ENCODE peak calls at places on chromosomes 12 and 14, in five cellular contexts. J is psoas muscle; B is gastrocnemius medialis; T is stromal cell of bone marrow; C is stimulated activated CD4-positive, alpha-beta T cell treated with anti-CD3 and anti-CD28 coated beads, TNF-alpha, amount 100 ng/mL, for 1 hour. P is an unnamed sample.

GRCh38 chr14:73245401-73246325 is 8.4 kb downstream of the PAPLN start:
- DNase-seq in J (peak; percentile 71), C (peak; percentile 18), T (no peak), B (no peak), P (peak; percentile 72)

GRCh38 chr12:27337376-27337775 is 4.7 kb downstream of the BMAL2 start:
- DNase-seq in B (no peak), J (no peak), C (no peak), T (no peak), P (no peak)

GRCh38 chr14:100488057-100488456 is 99.2 kb downstream of the BEGAIN start:
- DNase-seq in C (no peak), J (no peak), T (no peak), B (no peak), P (no peak)

GRCh38 chr12:115354007-115354452 is 670.1 kb upstream of the TBX3 start:
- DNase-seq in J (peak; percentile 66), C (no peak), B (peak; percentile 32), T (peak; percentile 98), P (peak; percentile 70)

GRCh38 chr12:57521475-57522018 is 1.1 kb upstream of the MBD6 start:
- DNase-seq in T (no peak), J (peak; percentile 69), B (no peak), C (no peak), P (peak; percentile 54)

GRCh38 chr14:105005929-105006830 is 14.7 kb downstream of the CDCA4 start:
- DNase-seq in C (no peak), B (no peak), J (no peak), T (no peak), P (no peak)

GRCh38 chr14:43539210-43539609 is 967.9 kb downstream of the FSCB start:
- DNase-seq in C (no peak), J (no peak), B (no peak), T (peak; percentile 6), P (no peak)

GRCh38 chr12:50572275-50572674 is 67.5 kb downstream of the DIP2B start:
- DNase-seq in T (peak; percentile 75), C (no peak), J (no peak), B (no peak), P (no peak)

GRCh38 chr12:71552728-71553501 is 110.7 kb downstream of the ZFC3H1 start:
- DNase-seq in T (no peak), B (no peak), J (no peak), C (no peak), P (no peak)

GRCh38 chr12:98085360-98085759 is 430.0 kb upstream of the TMPO start:
- DNase-seq in B (no peak), J (no peak), C (no peak), T (no peak), P (no peak)

GRCh38 chr12:119850330-119850729 is 26.8 kb downstream of the CIT start:
- DNase-seq in J (no peak), C (no peak), B (no peak), T (no peak), P (no peak)

GRCh38 chr12:128467882-128468281 is 200.9 kb downstream of the TMEM132C start:
- DNase-seq in T (no peak), B (no peak), C (no peak), J (no peak), P (no peak)

GRCh38 chr12:65364021-65364420 is 85.5 kb downstream of the MSRB3 start:
- DNase-seq in J (no peak), B (no peak), C (no peak), T (no peak), P (no peak)

GRCh38 chr12:119036878-119037493 is 55.6 kb downstream of the SRRM4 start:
- DNase-seq in J (no peak), T (no peak), C (no peak), B (no peak), P (no peak)

GRCh38 chr12:109863961-109864712 is 16.2 kb downstream of the GLTP start:
- DNase-seq in C (no peak), T (no peak), J (no peak), B (no peak), P (no peak)

GRCh38 chr12:100268835-100269564 is 2.0 kb downstream of the SCYL2 start:
- DNase-seq in B (no peak), J (no peak), C (no peak), T (no peak), P (no peak)

GRCh38 chr12:10632226-10632625 is 18.8 kb upstream of the MAGOHB start:
- DNase-seq in C (no peak), B (no peak), J (no peak), T (no peak), P (no peak)

GRCh38 chr12:5259523-5259922 is 172.4 kb upstream of the NTF3 start:
- DNase-seq in T (no peak), B (no peak), C (no peak), J (no peak), P (no peak)

GRCh38 chr14:88228519-88229236 is 94.4 kb downstream of the KCNK10 start:
- DNase-seq in J (no peak), C (no peak), T (no peak), B (no peak), P (no peak)